ENCODE peak calls at places on chromosome 7, in four cellular contexts. S is astrocyte of the cerebellum, L is AG04449, V is tibial artery. M is an unnamed sample.
A peak's percentile ranks its signal among the peaks of the same experiment; 100 is the strongest.

GRCh38 chr7:50068850-50069551 is 24.0 kb downstream of the ZPBP start:
- DNase-seq in S (peak; percentile 84), L (no peak), V (no peak), M (no peak)

GRCh38 chr7:88218836-88219605 is 817 bp downstream of the SRI start:
- DNase-seq in S (peak; percentile 33), L (no peak), V (peak; percentile 69), M (no peak)

GRCh38 chr7:81873559-81873958 is 103.7 kb upstream of the HGF start:
- DNase-seq in S (no peak), L (no peak), V (no peak), M (peak; percentile 25)

GRCh38 chr7:148535227-148535626 is 55.3 kb upstream of the C7orf33 start:
- DNase-seq in S (no peak), L (no peak), V (no peak), M (no peak)

GRCh38 chr7:150479023-150479716 is 28.7 kb downstream of the GIMAP8 start:
- DNase-seq in S (no peak), L (no peak), V (no peak), M (no peak)

GRCh38 chr7:44259547-44260457 is 59.0 kb downstream of the YKT6 start:
- DNase-seq in S (peak; percentile 76), L (peak; percentile 75), V (peak; percentile 88), M (peak; percentile 93)

GRCh38 chr7:105621617-105622016 is 40.3 kb upstream of the EFCAB10 start:
- DNase-seq in S (peak; percentile 59), L (no peak), V (no peak), M (peak; percentile 7)

GRCh38 chr7:155329225-155329624 is 31.5 kb downstream of the INSIG1 start:
- DNase-seq in S (no peak), L (no peak), V (no peak), M (no peak)

GRCh38 chr7:99540542-99540941 is 11.4 kb downstream of the FAM200A start:
- DNase-seq in S (no peak), L (no peak), V (peak; percentile 3), M (no peak)

GRCh38 chr7:22302193-22302592 is 54.8 kb downstream of the RAPGEF5 start:
- DNase-seq in S (no peak), L (no peak), V (no peak), M (no peak)

DNA sequence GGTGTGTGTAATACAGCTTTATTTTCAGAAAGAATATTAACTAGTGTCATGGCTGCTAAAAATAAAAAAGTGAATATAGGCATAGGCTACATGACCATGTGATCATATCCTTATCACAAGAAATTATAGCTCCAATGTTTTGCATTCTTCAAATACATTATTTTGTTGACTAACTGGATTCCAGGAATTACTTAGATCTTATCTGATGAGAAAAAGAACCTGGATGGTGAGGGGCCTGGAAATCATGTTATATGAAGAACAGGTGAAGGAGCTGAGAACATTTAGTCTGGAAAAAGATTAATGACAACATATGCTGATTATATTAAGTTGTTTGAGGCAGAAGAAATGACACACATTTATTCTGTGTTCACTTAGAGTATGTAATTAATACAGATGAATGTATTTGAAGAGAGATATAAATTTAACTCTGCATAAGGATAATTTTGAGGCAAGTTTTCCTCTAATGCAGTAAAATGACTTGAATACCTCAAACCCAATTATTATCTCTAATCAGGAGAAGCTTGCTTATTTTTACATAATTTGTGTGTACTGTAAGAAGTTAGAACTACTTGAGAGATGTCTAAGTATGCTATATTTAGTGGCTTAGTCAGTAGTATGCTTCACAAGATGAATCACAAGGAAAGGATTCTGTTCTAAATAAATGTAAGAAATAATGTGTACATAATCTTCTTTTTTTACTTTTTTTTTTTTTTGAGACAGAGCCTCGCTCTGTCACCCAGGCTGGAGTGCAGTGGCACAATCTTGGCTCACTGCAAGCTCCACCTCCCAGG is 13.5 kb downstream of the PHTF2 start:
- DNase-seq in S (no peak), L (peak; percentile 81), V (no peak), M (peak; percentile 50)
- H3K4me3 ChIP-seq in S (no peak overlapping the region), L (no peak overlapping the region), V (no peak overlapping the region), M (no peak overlapping the region)

GRCh38 chr7:19713676-19714075 is 4.8 kb upstream of the POLR1F start:
- DNase-seq in S (peak; percentile 36), L (peak; percentile 2), V (no peak), M (peak; percentile 4)
- TF ChIP-seq CTCF in S (peak; percentile 51), L (peak; percentile 23), V (peak; percentile 52), M (peak; percentile 51)

GRCh38 chr7:28200598-28200997 is 20.0 kb upstream of the JAZF1 start:
- DNase-seq in S (no peak), L (no peak), V (no peak), M (no peak)
- H3K4me3 ChIP-seq in S (no peak overlapping the region), L (no peak overlapping the region), V (no peak overlapping the region), M (no peak overlapping the region)

DNA sequence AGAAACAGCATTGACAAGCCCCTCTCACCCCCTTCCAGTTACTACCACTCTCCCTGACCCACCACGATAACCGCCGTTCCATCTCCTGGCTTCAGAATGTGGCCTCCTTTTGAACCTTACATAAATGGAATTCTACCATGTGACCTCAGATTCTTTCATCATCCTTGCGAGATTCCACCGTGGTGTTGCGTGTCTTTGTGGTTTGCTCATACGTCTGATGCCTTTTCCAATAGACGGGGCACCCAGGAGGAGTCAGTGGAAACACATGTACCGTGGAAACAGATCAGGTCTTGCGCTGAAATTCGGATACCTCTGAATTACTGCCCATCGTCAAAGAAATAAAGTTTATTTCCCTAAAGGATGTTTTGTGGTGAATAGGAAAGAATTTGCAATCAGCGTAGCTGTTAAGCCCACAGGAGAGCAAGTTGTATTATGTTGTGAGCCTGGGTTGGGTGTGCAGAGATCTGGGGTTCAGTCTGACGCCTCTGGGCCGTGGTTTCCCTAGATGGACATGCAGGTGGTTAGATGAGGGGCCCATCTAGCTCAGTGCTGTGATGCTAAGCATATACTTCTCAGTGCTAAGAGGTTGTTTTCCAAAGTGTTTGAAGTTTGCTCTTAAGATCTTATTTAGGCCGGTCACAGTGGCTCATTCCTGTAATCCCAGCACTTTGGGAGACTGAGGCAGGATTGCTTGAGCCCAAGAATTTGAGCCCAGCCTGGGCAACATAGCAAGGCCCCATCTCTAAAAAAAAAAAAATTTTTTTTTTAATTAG is 29.1 kb downstream of the GTF2IRD1 start:
- DNase-seq in S (peak; percentile 96), L (peak; percentile 94), V (no peak), M (peak; percentile 98)
- TF ChIP-seq CTCF in S (no peak), L (no peak), V (no peak), M (no peak)

GRCh38 chr7:51472017-51472296 is 155.3 kb upstream of the COBL start:
- DNase-seq in S (no peak), L (no peak), V (no peak), M (no peak)
- H3K4me3 ChIP-seq in S (peak overlapping the region; percentile 28), L (no peak overlapping the region), V (no peak overlapping the region), M (no peak overlapping the region)